ENCODE peak calls at places on chromosomes 3 and 15, in eight cellular contexts. D is aorta, L is mesendoderm, M is AG04450, H is Peyer's patch, N is SJSA1, T is fibroblast of lung, E is body of pancreas. Y is an unnamed sample. For H3K27me3, the result is how much of the 10 kb centered on the place peaks cover.

GRCh38 chr3:10707089-10707983 is 108.7 kb upstream of the SLC6A11 start:
- DNase-seq in N (no peak), T (no peak), D (no peak), L (peak), H (no peak), M (no peak), E (no peak), Y (no peak)

GRCh38 chr3:28836199-28836598 is 444.7 kb upstream of the RBMS3 start:
- DNase-seq in M (no peak), T (no peak), E (no peak), D (no peak), N (no peak), H (no peak), L (peak), Y (no peak)

GRCh38 chr3:17775073-17775472 is 32.6 kb upstream of the TBC1D5 start:
- DNase-seq in H (no peak), T (no peak), N (no peak), D (no peak), L (no peak), E (no peak), M (no peak), Y (no peak)

GRCh38 chr15:93087825-93088199 is 1.2 kb downstream of the RGMA start:
- DNase-seq in D (peak), L (peak), T (peak), E (peak), H (peak), M (no peak), N (peak), Y (peak)

GRCh38 chr3:191003742-191004141 is 141.2 kb upstream of the GMNC start:
- DNase-seq in T (no peak), N (peak), E (no peak), D (no peak), L (no peak), H (no peak), M (no peak), Y (no peak)

GRCh38 chr3:120763601-120764000 is 21.1 kb downstream of the GTF2E1 start:
- DNase-seq in E (no peak), N (no peak), M (no peak), H (no peak), T (no peak), L (no peak), D (no peak), Y (no peak)

GRCh38 chr3:41169038-41169437 is 30.3 kb upstream of the CTNNB1 start:
- DNase-seq in L (no peak), M (no peak), N (no peak), T (no peak), D (no peak), H (no peak), E (no peak), Y (no peak)

GRCh38 chr3:160697628-160698382 is 20.8 kb downstream of the ARL14 start:
- DNase-seq in N (peak), T (peak), M (no peak), L (peak), D (no peak), H (no peak), E (no peak), Y (no peak)

GRCh38 chr15:68268405-68268804 is 9.1 kb upstream of the FEM1B start:
- DNase-seq in E (no peak), N (no peak), T (no peak), L (no peak), D (no peak), M (no peak), H (no peak), Y (no peak)

GRCh38 chr15:64149424-64150235 is 1.9 kb upstream of the SNX22 start:
- DNase-seq in D (no peak), T (no peak), M (no peak), E (no peak), N (no peak), L (peak), H (no peak), Y (no peak)

GRCh38 chr3:27729325-27729724 is 7.2 kb upstream of the EOMES start:
- DNase-seq in L (peak), M (no peak), H (no peak), N (no peak), D (no peak), T (no peak), E (no peak), Y (no peak)

GRCh38 chr15:52642386-52643361 is 36.5 kb downstream of the ATOSA start:
- DNase-seq in E (no peak), N (no peak), L (no peak), M (peak), T (peak), D (no peak), H (no peak), Y (no peak)

GRCh38 chr3:182309120-182309519 is 484.2 kb upstream of the ATP11B start:
- DNase-seq in N (no peak), H (no peak), E (no peak), L (no peak), M (no peak), D (no peak), T (no peak), Y (no peak)

GRCh38 chr15:63815211-63815610 is 18.5 kb downstream of the HERC1 start:
- DNase-seq in L (no peak), M (no peak), D (no peak), H (no peak), T (no peak), N (no peak), E (no peak), Y (no peak)

GRCh38 chr15:71677352-71677751 is 133.0 kb upstream of the NR2E3 start:
- DNase-seq in E (no peak), N (no peak), L (no peak), D (no peak), T (no peak), M (no peak), H (no peak), Y (no peak)

GRCh38 chr3:169929830-169930519 is 18.6 kb downstream of the SAMD7 start:
- DNase-seq in E (no peak), D (no peak), H (no peak), T (no peak), M (no peak), N (no peak), L (peak), Y (no peak)

GRCh38 chr3:177722386-177722785 is 525.1 kb upstream of the TBL1XR1 start:
- DNase-seq in L (no peak), D (no peak), H (no peak), N (no peak), E (no peak), T (no peak), M (no peak), Y (no peak)

GRCh38 chr3:170178631-170179030 is 2.9 kb downstream of the PHC3 start:
- DNase-seq in L (no peak), E (no peak), D (no peak), T (no peak), H (no peak), N (no peak), M (no peak), Y (no peak)

GRCh38 chr15:95326689-95327525 is 1003.6 kb upstream of the NR2F2 start:
- DNase-seq in M (no peak), H (no peak), E (peak), L (peak), T (no peak), N (no peak), D (no peak), Y (peak)
- H3K4me3 ChIP-seq in M (peak), H (peak), E (no peak), L (no peak), T (peak), N (no peak), D (peak), Y (peak)

GRCh38 chr3:4899654-4900236 is 79.5 kb upstream of the BHLHE40 start:
- DNase-seq in M (no peak), L (no peak), T (no peak), N (no peak), H (peak), D (no peak), E (peak), Y (no peak)

GRCh38 chr3:4898454-4899313 is 80.6 kb upstream of the BHLHE40 start:
- DNase-seq in E (no peak), T (peak), M (no peak), D (no peak), H (no peak), L (peak), N (no peak), Y (no peak)

GRCh38 chr3:4894891-4895530 is 84.2 kb upstream of the BHLHE40 start:
- DNase-seq in H (no peak), D (no peak), M (no peak), L (no peak), N (no peak), T (no peak), E (no peak), Y (no peak)

GRCh38 chr3:4897765-4898453 is 81.3 kb upstream of the BHLHE40 start:
- DNase-seq in H (no peak), T (peak), L (peak), D (peak), N (no peak), M (no peak), E (no peak), Y (no peak)

GRCh38 chr3:4895848-4896247 is 83.4 kb upstream of the BHLHE40 start:
- DNase-seq in L (no peak), M (no peak), T (peak), E (no peak), D (peak), N (no peak), H (no peak), Y (no peak)
- H3K27me3 ChIP-seq in L (under half), M (under half), T (under half), E (under half), D (under half), N (under half), H (under half), Y (under half)

DNA sequence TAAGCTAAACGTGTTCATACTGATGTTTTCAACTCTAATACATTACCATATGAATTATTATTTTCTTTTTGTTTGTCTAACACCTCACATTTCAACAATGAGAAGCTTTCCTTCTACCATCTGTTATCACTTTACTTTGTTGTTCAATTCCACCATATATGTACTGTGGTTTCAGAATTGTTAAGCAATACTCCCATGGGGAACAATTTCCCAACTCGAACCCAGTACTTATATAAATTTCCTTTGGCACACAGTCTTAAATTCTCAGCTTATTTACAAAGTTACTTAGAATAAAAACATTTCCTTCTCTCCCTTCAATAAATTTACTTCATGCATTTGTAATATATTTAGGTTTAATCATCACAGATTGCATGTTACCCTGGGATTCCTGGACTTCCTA is 1764.4 kb downstream of the OTOL1 start:
- DNase-seq in E (no peak), M (no peak), L (no peak), H (no peak), N (no peak), T (no peak), D (no peak), Y (no peak)
- H3K4me3 ChIP-seq in E (no peak), M (no peak), L (no peak), H (no peak), N (no peak), T (no peak), D (no peak), Y (no peak)

DNA sequence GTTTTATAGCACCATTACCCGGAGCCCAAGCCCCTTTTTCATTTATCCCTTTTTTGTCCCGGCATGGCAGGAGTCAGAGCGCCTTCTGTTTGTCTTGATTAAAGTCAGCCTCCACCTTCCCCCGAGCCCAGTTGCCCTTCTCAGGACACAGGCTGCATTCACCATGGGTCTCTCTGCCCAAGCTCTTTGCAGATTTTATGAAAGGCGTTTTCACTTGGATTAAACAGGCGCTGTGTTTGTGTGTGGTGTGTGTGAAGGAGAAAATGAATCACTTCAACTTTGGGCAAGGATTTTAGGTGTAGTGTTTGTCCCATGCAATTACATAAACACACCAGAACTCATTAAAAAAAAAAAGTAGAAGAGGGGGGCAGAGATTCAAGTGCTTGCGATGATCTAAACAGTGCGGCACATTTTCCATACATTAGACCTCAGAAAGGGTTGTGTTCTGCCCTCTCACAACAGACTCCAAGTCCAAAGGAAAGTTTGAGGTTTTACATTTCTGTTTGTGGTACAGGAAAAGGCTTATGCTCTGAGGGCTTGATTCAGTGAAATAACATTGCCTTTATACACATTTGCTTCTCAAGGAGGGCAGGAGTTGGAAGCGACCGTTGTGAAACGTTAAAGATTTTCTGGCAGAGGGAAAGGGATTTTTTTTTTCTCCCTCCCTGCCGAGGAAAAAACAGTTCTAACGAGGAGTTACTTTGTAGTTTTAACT is 14.5 kb upstream of the IL16 start:
- DNase-seq in M (no peak), D (no peak), T (peak), H (no peak), L (no peak), N (no peak), E (no peak), Y (no peak)
- H3K27me3 ChIP-seq in M (under half), D (under half), T (under half), H (under half), L (under half), N (under half), E (under half), Y (under half)

DNA sequence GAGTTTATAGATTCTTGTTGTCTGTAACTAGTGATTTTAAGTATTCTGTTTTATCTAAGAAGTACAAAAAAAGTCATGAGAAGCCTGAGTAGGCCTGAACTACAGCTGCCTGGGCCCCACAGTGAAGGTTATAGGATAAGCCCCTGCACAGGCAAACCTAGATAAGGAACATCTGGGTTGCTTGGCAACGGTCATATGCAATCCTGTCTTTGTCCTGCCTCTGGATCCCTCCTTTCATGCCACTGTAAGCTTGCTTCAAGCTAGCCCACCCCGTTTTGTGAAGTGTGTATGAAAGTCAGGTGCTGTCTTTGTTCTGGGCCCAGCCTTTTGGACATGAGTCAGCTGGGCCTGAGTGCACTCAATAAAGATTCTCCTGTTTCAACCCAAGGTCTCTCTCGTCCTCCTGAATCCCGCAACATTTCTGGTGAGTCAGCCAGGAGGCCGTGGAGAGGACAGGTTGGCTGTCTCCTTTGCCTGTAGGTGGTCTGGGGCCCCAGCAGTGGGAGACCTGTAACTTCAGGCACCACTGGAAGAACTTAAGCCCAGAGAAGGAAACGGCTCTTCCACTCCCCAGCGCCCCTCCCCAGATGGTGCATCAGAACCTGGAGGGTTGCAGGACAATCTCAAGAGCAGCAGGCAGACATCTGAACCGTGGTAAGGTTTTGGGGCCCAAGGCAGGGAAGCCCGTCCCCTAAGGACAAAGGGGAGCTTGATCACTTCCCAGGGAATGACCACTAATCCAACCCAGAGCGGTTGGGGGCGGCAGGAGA is 8.2 kb upstream of the SLC9C1 start:
- DNase-seq in M (no peak), N (no peak), D (peak), L (peak), E (no peak), T (peak), H (no peak), Y (no peak)
- H3K4me3 ChIP-seq in M (no peak), N (no peak), D (no peak), L (no peak), E (no peak), T (no peak), H (no peak), Y (no peak)

DNA sequence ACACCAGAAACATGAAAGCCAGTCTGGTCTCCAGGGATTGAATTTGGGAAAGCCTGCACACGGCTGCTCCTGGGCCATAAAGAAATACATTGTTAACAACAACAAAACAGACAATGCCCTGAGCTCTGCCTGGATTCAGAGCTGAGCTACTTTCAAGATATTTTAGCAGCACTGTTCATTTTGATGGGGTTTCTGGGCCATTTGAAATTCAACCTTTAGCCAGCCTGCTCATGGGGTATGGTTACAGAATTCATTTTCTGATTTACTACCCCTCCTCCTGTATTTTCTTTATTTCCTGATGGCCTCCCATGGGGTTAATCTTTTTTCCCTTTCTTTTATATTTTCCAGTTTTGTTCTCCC is 19.4 kb downstream of the NR2F2 start:
- DNase-seq in N (no peak), D (no peak), H (no peak), L (no peak), M (no peak), E (no peak), T (no peak), Y (no peak)
- H3K27me3 ChIP-seq in N (under half), D (under half), H (under half), L (half or more), M (under half), E (under half), T (under half), Y (half or more)

GRCh38 chr15:31153531-31153930 is 52.0 kb upstream of the TRPM1 start:
- DNase-seq in M (no peak), N (no peak), H (no peak), E (no peak), D (no peak), T (no peak), L (no peak), Y (no peak)
- H3K4me3 ChIP-seq in M (no peak), N (no peak), H (no peak), E (no peak), D (no peak), T (no peak), L (no peak), Y (no peak)

DNA sequence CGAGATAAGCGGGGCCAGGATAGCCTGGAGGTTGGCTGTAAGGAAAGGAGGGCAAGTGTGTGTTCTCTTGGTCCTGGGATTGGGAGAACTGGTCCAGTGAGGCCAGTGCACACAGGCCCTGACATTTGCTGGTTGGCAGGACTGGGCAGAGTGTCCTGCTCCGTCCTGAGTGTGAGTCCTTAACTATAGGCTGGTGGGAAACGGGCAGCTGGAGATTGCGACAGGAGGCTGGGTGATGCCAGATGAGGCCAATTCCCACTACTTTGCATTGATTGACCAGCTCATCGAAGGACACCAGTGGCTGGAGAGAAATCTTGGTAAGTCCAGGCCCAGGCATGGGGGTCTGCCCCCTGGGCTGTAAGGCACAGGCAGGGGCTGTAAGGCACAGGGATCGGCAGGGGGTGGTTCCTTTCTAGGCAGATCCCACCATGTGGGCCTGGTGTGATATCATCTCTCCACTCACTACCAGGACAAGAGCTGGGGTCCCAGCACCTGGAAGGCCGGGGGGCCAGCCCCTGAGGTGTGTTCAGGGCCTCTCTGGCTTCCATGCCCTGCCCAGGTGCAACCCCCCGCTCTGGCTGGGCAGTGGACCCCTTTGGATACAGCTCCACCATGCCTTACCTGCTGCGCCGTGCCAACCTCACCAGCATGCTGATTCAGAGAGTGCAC is 3.2 kb downstream of the MAN2A2 start:
- DNase-seq in H (no peak), E (peak), M (no peak), N (no peak), L (no peak), T (no peak), D (no peak), Y (peak)
- H3K27me3 ChIP-seq in H (under half), E (under half), M (under half), N (under half), L (under half), T (under half), D (under half), Y (under half)

GRCh38 chr3:127483902-127484591 is 106.5 kb downstream of the TPRA1 start:
- DNase-seq in D (no peak), H (no peak), L (no peak), M (no peak), T (no peak), E (no peak), N (no peak), Y (peak)
- H3K4me3 ChIP-seq in D (no peak), H (no peak), L (no peak), M (no peak), T (no peak), E (no peak), N (no peak), Y (no peak)